ENCODE peak calls at places on chromosome 21, in eight cellular contexts. Z is osteoblast; E is CD4-positive, alpha-beta memory T cell; D is hepatocyte; Y is heart left ventricle; H is upper lobe of right lung; I is IMR-90; S is gastrocnemius medialis. P is an unnamed sample. For H3K36me3, the result is how much of the 10 kb centered on the place peaks cover.

GRCh38 chr21:36916718-36917117 is 49.8 kb downstream of the HLCS start:
- DNase-seq in Z (no peak), E (no peak), D (no peak), Y (no peak), H (no peak), I (no peak), S (no peak), P (no peak)

GRCh38 chr21:27154451-27155129 is 187.7 kb upstream of the ADAMTS5 start:
- DNase-seq in Z (no peak), E (no peak), D (no peak), Y (no peak), H (no peak), I (peak), S (peak), P (no peak)

GRCh38 chr21:14947613-14948160 is 117.1 kb downstream of the NRIP1 start:
- DNase-seq in Z (no peak), E (no peak), D (no peak), Y (no peak), H (no peak), I (no peak), S (no peak), P (no peak)

GRCh38 chr21:20996421-20997307 is 1.5 kb upstream of the NCAM2 start:
- DNase-seq in Z (peak), E (no peak), D (peak), Y (no peak), H (no peak), I (peak), S (no peak), P (no peak)

GRCh38 chr21:32087452-32087851 is 191.4 kb downstream of the MIS18A start:
- DNase-seq in Z (no peak), E (no peak), D (no peak), Y (no peak), H (no peak), I (no peak), S (no peak), P (no peak)

GRCh38 chr21:16572032-16572431 is 842.2 kb downstream of the USP25 start:
- DNase-seq in Z (no peak), E (no peak), D (no peak), Y (no peak), H (no peak), I (peak), S (no peak), P (no peak)

GRCh38 chr21:36379236-36379635 is 6.0 kb upstream of the CHAF1B start:
- DNase-seq in Z (no peak), E (no peak), D (no peak), Y (no peak), H (no peak), I (no peak), S (no peak), P (no peak)

GRCh38 chr21:16211339-16212303 is 481.8 kb downstream of the USP25 start:
- DNase-seq in Z (peak), E (no peak), D (no peak), Y (no peak), H (no peak), I (peak), S (no peak), P (no peak)

GRCh38 chr21:25657140-25657539 is 18.1 kb downstream of the JAM2 start:
- DNase-seq in Z (peak), E (no peak), D (no peak), Y (no peak), H (no peak), I (no peak), S (no peak), P (no peak)

GRCh38 chr21:37463083-37463780 is 96.7 kb downstream of the DYRK1A start:
- DNase-seq in Z (peak), E (peak), D (peak), Y (no peak), H (no peak), I (peak), S (no peak), P (peak)

GRCh38 chr21:14991957-14992356 is 72.8 kb downstream of the NRIP1 start:
- DNase-seq in Z (no peak), E (no peak), D (no peak), Y (no peak), H (peak), I (no peak), S (no peak), P (no peak)

GRCh38 chr21:37228003-37228400 is 39.1 kb downstream of the VPS26C start:
- DNase-seq in Z (no peak), E (no peak), D (no peak), Y (no peak), H (no peak), I (no peak), S (no peak), P (peak)

GRCh38 chr21:36330904-36331303 is 10.9 kb downstream of the MORC3 start:
- DNase-seq in Z (no peak), E (peak), D (peak), Y (no peak), H (no peak), I (peak), S (no peak), P (no peak)

GRCh38 chr21:15221799-15222386 is 157.1 kb upstream of the NRIP1 start:
- DNase-seq in Z (peak), E (no peak), D (peak), Y (peak), H (peak), I (peak), S (peak), P (peak)

GRCh38 chr21:38494254-38494648 is 4.0 kb downstream of the ERG start:
- DNase-seq in Z (no peak), E (no peak), D (no peak), Y (no peak), H (no peak), I (no peak), S (no peak), P (no peak)

GRCh38 chr21:38918629-38919346 is 113.1 kb downstream of the ETS2 start:
- DNase-seq in Z (no peak), E (no peak), D (peak), Y (no peak), H (no peak), I (no peak), S (no peak), P (no peak)

GRCh38 chr21:36422279-36423098 is 37.3 kb downstream of the CHAF1B start:
- DNase-seq in Z (peak), E (no peak), D (peak), Y (peak), H (peak), I (peak), S (peak), P (peak)

GRCh38 chr21:46667191-46667734 is 31.8 kb downstream of the PRMT2 start:
- DNase-seq in Z (peak), E (no peak), D (no peak), Y (no peak), H (no peak), I (peak), S (no peak), P (no peak)
- H3K36me3 ChIP-seq in Z (under half), E (under half), D (under half), Y (under half), H (under half), I (under half), S (under half), P (under half)

GRCh38 chr21:45481977-45482898 is 60.0 kb downstream of the SLC19A1 start:
- DNase-seq in Z (no peak), E (no peak), D (no peak), Y (no peak), H (no peak), I (no peak), S (no peak), P (no peak)
- H3K36me3 ChIP-seq in Z (under half), E (under half), D (under half), Y (half or more), H (under half), I (half or more), S (under half), P (under half)

GRCh38 chr21:17793675-17794123 is 25.5 kb downstream of the C21orf91 start:
- DNase-seq in Z (no peak), E (no peak), D (no peak), Y (no peak), H (no peak), I (peak), S (no peak), P (no peak)
- H3K36me3 ChIP-seq in Z (under half), E (under half), D (under half), Y (under half), H (under half), I (under half), S (under half), P (under half)

DNA sequence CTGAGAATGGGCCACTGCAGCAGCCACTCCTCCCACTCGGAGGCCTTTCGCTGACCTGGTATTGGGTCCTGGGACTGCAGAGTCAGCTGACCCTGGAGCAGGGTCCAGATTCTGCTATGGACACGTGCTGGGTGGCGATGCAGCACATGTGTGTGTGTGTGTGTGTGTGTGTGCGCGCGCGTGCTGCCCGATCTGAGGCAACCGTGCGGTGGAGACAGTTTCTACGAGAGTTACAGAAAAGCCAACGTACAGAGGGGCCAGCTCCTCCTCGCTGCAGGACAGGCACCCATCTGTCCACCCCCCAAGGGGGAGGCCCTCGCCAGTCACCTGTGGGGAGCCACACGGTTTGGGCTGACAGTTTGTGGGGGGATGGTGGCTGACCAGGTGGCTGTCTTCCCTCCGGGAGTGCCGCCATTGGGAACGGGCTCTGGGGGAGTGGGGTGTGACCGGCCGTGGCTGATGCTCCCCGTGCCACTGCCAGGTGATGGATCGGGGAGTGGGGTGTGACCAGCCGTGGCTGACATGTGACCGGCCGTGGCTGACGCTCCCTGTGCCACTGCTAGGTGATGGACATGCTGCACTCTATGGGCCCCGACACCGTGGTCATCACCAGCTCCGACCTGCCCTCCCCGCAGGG is 24.0 kb downstream of the CSTB start:
- DNase-seq in Z (no peak), E (no peak), D (no peak), Y (no peak), H (no peak), I (no peak), S (no peak), P (no peak)
- H3K36me3 ChIP-seq in Z (half or more), E (under half), D (under half), Y (half or more), H (half or more), I (half or more), S (under half), P (under half)

DNA sequence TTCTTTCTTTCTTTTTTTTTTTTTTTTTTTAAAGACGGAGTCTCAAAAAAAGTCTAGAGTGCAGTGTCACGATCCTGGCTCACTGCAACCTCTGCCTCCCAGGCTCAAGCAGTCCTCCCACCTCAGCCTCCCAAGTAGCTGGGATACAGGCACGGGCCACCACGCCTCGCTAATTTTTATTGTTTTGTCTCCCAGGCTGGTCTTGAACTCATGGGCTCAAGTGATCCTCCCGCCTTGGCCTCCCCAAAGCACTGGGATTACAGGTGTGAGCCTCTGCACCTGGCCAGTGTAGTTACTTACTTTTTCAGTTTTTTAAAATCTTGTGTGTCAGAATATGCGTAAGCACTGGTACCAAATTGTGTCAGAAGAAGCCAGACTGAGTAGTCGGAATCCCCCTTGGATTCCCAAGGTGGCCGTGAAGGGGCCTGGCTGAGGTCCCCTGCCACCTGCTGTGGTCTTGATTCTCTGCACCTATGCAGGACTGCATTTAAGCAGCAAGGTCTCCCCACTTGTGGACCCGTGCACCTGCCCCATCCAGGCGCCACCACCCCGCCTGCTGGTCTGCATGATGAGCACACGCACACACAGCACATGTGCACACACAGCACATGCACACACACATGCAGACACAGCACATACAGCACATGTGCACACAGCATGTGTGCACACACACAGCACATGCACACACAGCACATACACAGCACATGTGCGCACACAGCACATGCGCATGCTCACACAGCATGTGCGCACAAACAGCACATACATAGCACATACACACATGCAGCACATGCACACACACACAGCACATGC is 47.5 kb downstream of the PCNT start:
- DNase-seq in Z (peak), E (no peak), D (no peak), Y (no peak), H (no peak), I (no peak), S (peak), P (no peak)
- H3K36me3 ChIP-seq in Z (under half), E (under half), D (under half), Y (under half), H (under half), I (under half), S (under half), P (under half)

DNA sequence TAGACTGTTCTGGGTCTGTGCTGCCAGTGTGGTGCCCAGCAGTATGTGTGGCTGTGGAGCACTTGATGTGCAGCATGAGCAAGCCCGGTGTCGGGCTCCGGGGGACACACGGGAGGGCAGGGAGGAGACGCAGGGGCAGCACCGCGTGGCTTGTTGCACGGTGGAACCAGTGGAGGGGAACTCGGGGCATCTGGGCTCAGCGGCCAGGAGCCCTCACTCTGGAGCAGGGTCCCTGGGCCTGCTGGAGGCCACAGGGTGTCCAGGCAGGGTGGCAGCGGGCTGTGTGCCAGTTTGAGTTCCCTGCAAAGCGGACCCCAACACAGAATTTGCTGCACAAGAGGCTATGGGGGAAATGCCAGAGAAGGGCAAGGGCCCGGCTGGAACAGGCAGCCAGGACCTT is 30.6 kb downstream of the PCNT start:
- DNase-seq in Z (no peak), E (no peak), D (no peak), Y (no peak), H (no peak), I (no peak), S (no peak), P (no peak)
- H3K36me3 ChIP-seq in Z (under half), E (half or more), D (under half), Y (half or more), H (half or more), I (half or more), S (under half), P (under half)

GRCh38 chr21:33835920-33836319 is 79.7 kb downstream of the ATP5PO start:
- DNase-seq in Z (no peak), E (no peak), D (no peak), Y (no peak), H (no peak), I (no peak), S (no peak), P (no peak)

GRCh38 chr21:33828577-33828976 is 87.0 kb downstream of the ATP5PO start:
- DNase-seq in Z (no peak), E (no peak), D (no peak), Y (no peak), H (no peak), I (no peak), S (no peak), P (no peak)

GRCh38 chr21:33828083-33828482 is 87.5 kb downstream of the ATP5PO start:
- DNase-seq in Z (no peak), E (no peak), D (no peak), Y (no peak), H (no peak), I (no peak), S (peak), P (no peak)

GRCh38 chr21:33834801-33835500 is 80.7 kb downstream of the ATP5PO start:
- DNase-seq in Z (no peak), E (no peak), D (no peak), Y (no peak), H (no peak), I (no peak), S (no peak), P (no peak)

GRCh38 chr21:33831962-33832659 is 83.5 kb downstream of the ATP5PO start:
- DNase-seq in Z (no peak), E (no peak), D (no peak), Y (no peak), H (no peak), I (no peak), S (no peak), P (no peak)
- H3K36me3 ChIP-seq in Z (under half), E (under half), D (under half), Y (under half), H (under half), I (under half), S (under half), P (under half)

DNA sequence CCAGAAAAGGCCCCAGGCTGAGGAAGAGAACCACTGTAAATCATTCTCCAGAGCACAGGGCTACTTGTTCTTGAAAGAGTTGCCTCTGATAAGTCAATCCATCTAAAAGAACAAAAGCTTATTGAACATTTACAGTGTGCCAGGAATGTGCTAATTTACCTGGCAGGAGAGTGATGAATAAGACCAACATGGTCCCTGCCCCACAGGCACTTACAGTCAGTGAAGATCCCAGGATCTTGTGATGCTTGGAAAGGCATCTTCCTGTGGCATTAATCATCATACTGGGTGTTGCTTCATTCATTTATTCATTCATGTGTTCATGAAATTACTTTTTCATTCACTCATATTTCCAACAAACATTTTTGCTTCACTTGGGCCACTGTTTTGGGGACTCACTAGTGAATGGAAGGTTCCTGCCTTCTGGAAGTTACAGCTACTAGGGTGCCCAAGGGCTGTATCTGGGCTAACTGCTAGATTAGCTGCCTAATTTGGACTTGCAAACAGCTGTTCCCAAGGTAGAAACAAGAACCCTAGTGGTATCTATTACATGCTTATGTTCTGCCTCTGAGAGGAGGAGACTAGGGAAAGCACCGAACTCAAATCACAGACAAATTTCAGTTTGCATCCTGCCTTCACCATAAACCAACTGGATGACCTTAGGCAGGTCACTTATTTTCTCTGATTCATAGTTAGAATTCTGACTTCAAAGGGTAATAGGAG is 133.5 kb downstream of the CLIC6 start:
- DNase-seq in Z (no peak), E (no peak), D (no peak), Y (no peak), H (no peak), I (no peak), S (no peak), P (no peak)
- H3K36me3 ChIP-seq in Z (half or more), E (under half), D (under half), Y (under half), H (under half), I (under half), S (under half), P (under half)

GRCh38 chr21:28953247-28953646 is 39.4 kb downstream of the LTN1 start:
- DNase-seq in Z (no peak), E (no peak), D (no peak), Y (no peak), H (no peak), I (no peak), S (no peak), P (no peak)
- H3K36me3 ChIP-seq in Z (under half), E (under half), D (under half), Y (under half), H (half or more), I (under half), S (under half), P (under half)

GRCh38 chr21:42289926-42290325 is 25.3 kb downstream of the TFF3 start:
- DNase-seq in Z (no peak), E (no peak), D (no peak), Y (peak), H (peak), I (no peak), S (peak), P (no peak)
- H3K36me3 ChIP-seq in Z (under half), E (under half), D (under half), Y (half or more), H (under half), I (under half), S (under half), P (under half)

P was measured in pancreas.